ENCODE peak calls at places on chromosomes 7 and 10, in six cellular contexts. One of them, this sample, is unnamed. For H3K4me1, the result is how much of the 10 kb centered on the place peaks cover.

GRCh38 chr10:4048245-4048864 is 263.3 kb upstream of the KLF6 start:
- DNase-seq in mesendoderm: no peak
- DNase-seq in ovary: no peak
- DNase-seq in astrocyte: no peak
- DNase-seq in CD8-positive, alpha-beta T cell: no peak
- DNase-seq in iPS DF 6.9: no peak
- DNase-seq in this sample: no peak

GRCh38 chr7:26850193-26850651 is 14.2 kb downstream of the SKAP2 start:
- DNase-seq in astrocyte: no peak
- DNase-seq in CD8-positive, alpha-beta T cell: no peak
- DNase-seq in iPS DF 6.9: no peak
- DNase-seq in ovary: no peak
- DNase-seq in mesendoderm: peak
- DNase-seq in this sample: no peak

GRCh38 chr7:1889556-1890181 is 219.6 kb downstream of the ELFN1 start:
- DNase-seq in mesendoderm: no peak
- DNase-seq in iPS DF 6.9: no peak
- DNase-seq in CD8-positive, alpha-beta T cell: peak
- DNase-seq in astrocyte: peak
- DNase-seq in ovary: no peak
- DNase-seq in this sample: peak

GRCh38 chr10:12144538-12144937 is 15.1 kb downstream of the SEC61A2 start:
- DNase-seq in mesendoderm: no peak
- DNase-seq in CD8-positive, alpha-beta T cell: no peak
- DNase-seq in iPS DF 6.9: no peak
- DNase-seq in astrocyte: no peak
- DNase-seq in ovary: no peak
- DNase-seq in this sample: no peak

GRCh38 chr10:43037942-43038782 is 38.7 kb upstream of the RET start:
- DNase-seq in astrocyte: no peak
- DNase-seq in mesendoderm: no peak
- DNase-seq in CD8-positive, alpha-beta T cell: peak
- DNase-seq in iPS DF 6.9: no peak
- DNase-seq in ovary: no peak
- DNase-seq in this sample: peak

GRCh38 chr10:1957057-1957456 is 219.7 kb upstream of the ADARB2 start:
- DNase-seq in astrocyte: no peak
- DNase-seq in mesendoderm: no peak
- DNase-seq in iPS DF 6.9: no peak
- DNase-seq in ovary: no peak
- DNase-seq in CD8-positive, alpha-beta T cell: no peak
- DNase-seq in this sample: no peak

GRCh38 chr7:31935115-31935514 is 135.1 kb downstream of the PDE1C start:
- DNase-seq in CD8-positive, alpha-beta T cell: no peak
- DNase-seq in ovary: no peak
- DNase-seq in mesendoderm: peak
- DNase-seq in iPS DF 6.9: no peak
- DNase-seq in astrocyte: no peak
- DNase-seq in this sample: peak

GRCh38 chr10:88642991-88643390 is 21.3 kb upstream of the LIPF start:
- DNase-seq in ovary: no peak
- DNase-seq in astrocyte: peak
- DNase-seq in mesendoderm: no peak
- DNase-seq in iPS DF 6.9: no peak
- DNase-seq in CD8-positive, alpha-beta T cell: no peak
- DNase-seq in this sample: no peak

GRCh38 chr10:416091-416515 is 273.4 kb downstream of the DIP2C start:
- DNase-seq in mesendoderm: peak
- DNase-seq in astrocyte: peak
- DNase-seq in ovary: no peak
- DNase-seq in CD8-positive, alpha-beta T cell: no peak
- DNase-seq in iPS DF 6.9: no peak
- DNase-seq in this sample: no peak

GRCh38 chr7:40680657-40681056 is 545.9 kb downstream of the SUGCT start:
- DNase-seq in CD8-positive, alpha-beta T cell: no peak
- DNase-seq in iPS DF 6.9: peak
- DNase-seq in astrocyte: no peak
- DNase-seq in mesendoderm: peak
- DNase-seq in ovary: no peak
- DNase-seq in this sample: no peak

GRCh38 chr10:62159357-62159756 is 109.3 kb downstream of the RTKN2 start:
- DNase-seq in ovary: no peak
- DNase-seq in iPS DF 6.9: no peak
- DNase-seq in CD8-positive, alpha-beta T cell: no peak
- DNase-seq in astrocyte: no peak
- DNase-seq in mesendoderm: no peak
- DNase-seq in this sample: no peak

GRCh38 chr7:101519324-101520017 is 109.6 kb downstream of the MYL10 start:
- DNase-seq in iPS DF 6.9: no peak
- DNase-seq in astrocyte: peak
- DNase-seq in mesendoderm: no peak
- DNase-seq in ovary: no peak
- DNase-seq in CD8-positive, alpha-beta T cell: no peak
- DNase-seq in this sample: no peak

GRCh38 chr10:8049874-8050560 is 4.5 kb upstream of the GATA3 start:
- DNase-seq in CD8-positive, alpha-beta T cell: no peak
- DNase-seq in astrocyte: no peak
- DNase-seq in ovary: no peak
- DNase-seq in mesendoderm: peak
- DNase-seq in iPS DF 6.9: no peak
- DNase-seq in this sample: no peak

GRCh38 chr7:105268511-105269392 is 120.0 kb downstream of the SRPK2 start:
- DNase-seq in ovary: no peak
- DNase-seq in CD8-positive, alpha-beta T cell: no peak
- DNase-seq in mesendoderm: no peak
- DNase-seq in astrocyte: peak
- DNase-seq in iPS DF 6.9: no peak
- DNase-seq in this sample: no peak

GRCh38 chr10:9228770-9229169 is 1174.3 kb downstream of the GATA3 start:
- DNase-seq in iPS DF 6.9: no peak
- DNase-seq in mesendoderm: peak
- DNase-seq in astrocyte: peak
- DNase-seq in CD8-positive, alpha-beta T cell: no peak
- DNase-seq in ovary: no peak
- DNase-seq in this sample: no peak

GRCh38 chr7:1539346-1540321 is 9.1 kb downstream of the MAFK start:
- DNase-seq in ovary: no peak
- DNase-seq in CD8-positive, alpha-beta T cell: no peak
- DNase-seq in astrocyte: peak
- DNase-seq in mesendoderm: no peak
- DNase-seq in iPS DF 6.9: no peak
- DNase-seq in this sample: peak

GRCh38 chr10:130623680-130624271 is 487.6 kb downstream of the GLRX3 start:
- DNase-seq in mesendoderm: no peak
- DNase-seq in iPS DF 6.9: no peak
- DNase-seq in CD8-positive, alpha-beta T cell: no peak
- DNase-seq in ovary: no peak
- DNase-seq in astrocyte: no peak
- DNase-seq in this sample: no peak

GRCh38 chr10:5959581-5960069 is 17.7 kb downstream of the IL15RA start:
- DNase-seq in mesendoderm: no peak
- DNase-seq in astrocyte: no peak
- DNase-seq in CD8-positive, alpha-beta T cell: no peak
- DNase-seq in ovary: peak
- DNase-seq in iPS DF 6.9: no peak
- DNase-seq in this sample: no peak

GRCh38 chr7:77245015-77245755 is 45.6 kb upstream of the FGL2 start:
- DNase-seq in CD8-positive, alpha-beta T cell: no peak
- DNase-seq in iPS DF 6.9: no peak
- DNase-seq in mesendoderm: no peak
- DNase-seq in ovary: no peak
- DNase-seq in astrocyte: no peak
- DNase-seq in this sample: no peak

DNA sequence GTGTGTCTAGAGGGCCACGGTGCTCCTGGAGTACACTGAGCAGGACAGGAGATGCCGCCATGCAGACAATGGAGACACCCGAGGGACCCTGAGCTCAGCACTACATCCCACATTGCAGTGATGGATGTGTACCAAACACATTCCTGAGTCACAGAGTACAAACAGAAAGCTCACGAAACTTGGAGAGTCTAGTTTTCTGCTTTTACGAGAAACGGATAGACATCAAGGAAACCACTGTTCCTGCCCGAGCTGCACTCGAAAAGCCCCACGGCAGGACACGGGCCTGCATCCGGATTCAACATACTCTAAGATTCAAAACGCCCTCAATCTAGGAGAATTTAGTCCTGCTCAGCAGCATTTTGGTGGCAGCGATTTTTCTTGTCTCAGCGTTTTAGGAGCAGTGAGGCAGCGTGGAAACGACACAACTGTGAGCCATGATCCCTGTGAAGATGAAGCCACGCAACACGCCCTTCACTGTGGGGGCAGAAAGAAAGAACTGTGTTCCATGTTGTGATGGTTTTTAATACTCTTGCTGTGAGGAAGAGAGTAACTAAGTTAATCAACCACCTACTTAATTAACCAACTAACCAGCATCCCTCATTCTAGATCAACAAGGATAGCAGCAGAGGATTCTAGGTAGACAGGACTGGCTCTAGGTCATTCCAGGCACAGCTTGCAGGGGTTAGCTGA is 3.2 kb downstream of the TNS3 start:
- DNase-seq in iPS DF 6.9: no peak
- DNase-seq in CD8-positive, alpha-beta T cell: no peak
- DNase-seq in astrocyte: peak
- DNase-seq in mesendoderm: no peak
- DNase-seq in ovary: no peak
- DNase-seq in this sample: no peak
- H3K4me3 ChIP-seq in iPS DF 6.9: no peak
- H3K4me3 ChIP-seq in CD8-positive, alpha-beta T cell: no peak
- H3K4me3 ChIP-seq in astrocyte: no peak
- H3K4me3 ChIP-seq in mesendoderm: no peak
- H3K4me3 ChIP-seq in ovary: no peak
- H3K4me3 ChIP-seq in this sample: no peak

DNA sequence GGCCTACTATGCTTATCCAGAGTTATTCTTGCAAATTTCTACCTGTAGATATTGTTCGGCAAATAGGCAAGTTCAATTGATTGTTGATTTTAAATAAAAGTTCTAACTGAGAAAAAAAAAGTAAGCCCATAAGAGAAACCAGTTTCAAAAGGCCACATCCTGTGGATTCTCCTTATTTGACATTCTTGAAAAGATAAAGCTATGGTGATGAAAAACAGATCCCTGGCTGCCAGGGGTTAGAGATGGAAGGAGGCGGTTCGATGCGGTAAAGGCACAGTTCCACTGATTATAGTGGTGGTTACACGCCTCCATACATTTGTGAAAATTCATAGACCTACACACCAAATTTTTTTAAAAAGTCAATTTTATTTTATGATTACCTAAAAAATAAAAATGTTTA is 347.8 kb downstream of the KCNMA1 start:
- DNase-seq in iPS DF 6.9: no peak
- DNase-seq in astrocyte: no peak
- DNase-seq in CD8-positive, alpha-beta T cell: no peak
- DNase-seq in mesendoderm: peak
- DNase-seq in ovary: no peak
- DNase-seq in this sample: no peak
- H3K4me1 ChIP-seq in iPS DF 6.9: under half
- H3K4me1 ChIP-seq in astrocyte: under half
- H3K4me1 ChIP-seq in CD8-positive, alpha-beta T cell: under half
- H3K4me1 ChIP-seq in mesendoderm: under half
- H3K4me1 ChIP-seq in ovary: under half
- H3K4me1 ChIP-seq in this sample: under half

DNA sequence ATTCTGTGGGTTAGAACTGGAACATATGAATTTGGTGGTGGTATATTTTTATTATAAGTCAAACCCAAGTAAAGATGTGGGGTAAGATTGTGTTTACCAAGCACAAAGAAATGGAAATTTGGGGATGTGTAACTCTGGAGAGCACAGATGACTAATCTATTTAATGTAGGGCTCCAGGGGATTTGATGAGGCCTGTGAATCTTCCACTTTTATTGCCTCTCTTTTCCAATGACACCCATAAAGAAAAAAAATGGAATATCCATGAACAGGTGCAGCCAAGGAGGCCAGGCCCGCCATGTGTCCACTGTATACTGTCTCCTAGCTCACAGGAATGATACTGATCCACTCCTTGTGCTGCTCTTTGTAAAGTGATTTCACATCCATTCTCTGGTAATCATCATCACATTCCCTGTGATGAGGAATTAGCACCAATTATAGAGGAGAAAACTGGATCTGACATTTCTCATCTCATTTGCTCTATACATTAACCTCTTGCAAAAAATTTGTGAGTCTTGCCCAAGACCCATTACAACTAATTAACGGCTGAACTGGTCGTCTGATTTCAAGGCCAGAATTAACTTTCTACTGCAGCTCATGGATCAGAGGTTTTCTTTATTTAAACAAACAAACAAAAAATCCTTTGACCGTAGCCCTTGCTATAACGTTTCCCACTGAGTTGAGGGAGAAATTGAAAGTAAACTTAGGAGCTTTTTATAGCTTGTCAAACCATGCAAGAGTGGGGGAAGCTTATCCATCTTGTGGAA is 3.0 kb downstream of the SRGN start:
- DNase-seq in iPS DF 6.9: no peak
- DNase-seq in mesendoderm: no peak
- DNase-seq in astrocyte: no peak
- DNase-seq in ovary: no peak
- DNase-seq in CD8-positive, alpha-beta T cell: no peak
- DNase-seq in this sample: no peak
- H3K4me3 ChIP-seq in iPS DF 6.9: no peak
- H3K4me3 ChIP-seq in mesendoderm: no peak
- H3K4me3 ChIP-seq in astrocyte: no peak
- H3K4me3 ChIP-seq in ovary: no peak
- H3K4me3 ChIP-seq in CD8-positive, alpha-beta T cell: peak
- H3K4me3 ChIP-seq in this sample: no peak

GRCh38 chr10:22599636-22600228 is 114.6 kb downstream of the PIP4K2A start:
- DNase-seq in mesendoderm: no peak
- DNase-seq in ovary: no peak
- DNase-seq in iPS DF 6.9: no peak
- DNase-seq in CD8-positive, alpha-beta T cell: no peak
- DNase-seq in astrocyte: peak
- DNase-seq in this sample: no peak

GRCh38 chr10:22603581-22603980 is 110.8 kb downstream of the PIP4K2A start:
- DNase-seq in astrocyte: no peak
- DNase-seq in iPS DF 6.9: no peak
- DNase-seq in CD8-positive, alpha-beta T cell: no peak
- DNase-seq in ovary: no peak
- DNase-seq in mesendoderm: no peak
- DNase-seq in this sample: no peak

GRCh38 chr10:22599048-22599561 is 115.3 kb downstream of the PIP4K2A start:
- DNase-seq in iPS DF 6.9: no peak
- DNase-seq in CD8-positive, alpha-beta T cell: no peak
- DNase-seq in ovary: no peak
- DNase-seq in mesendoderm: no peak
- DNase-seq in astrocyte: peak
- DNase-seq in this sample: no peak

GRCh38 chr10:22600516-22600915 is 113.9 kb downstream of the PIP4K2A start:
- DNase-seq in ovary: no peak
- DNase-seq in CD8-positive, alpha-beta T cell: no peak
- DNase-seq in mesendoderm: no peak
- DNase-seq in astrocyte: no peak
- DNase-seq in iPS DF 6.9: no peak
- DNase-seq in this sample: no peak

GRCh38 chr10:22601618-22602017 is 112.8 kb downstream of the PIP4K2A start:
- DNase-seq in astrocyte: no peak
- DNase-seq in iPS DF 6.9: no peak
- DNase-seq in mesendoderm: no peak
- DNase-seq in ovary: no peak
- DNase-seq in CD8-positive, alpha-beta T cell: no peak
- DNase-seq in this sample: no peak
- H3K4me1 ChIP-seq in astrocyte: under half
- H3K4me1 ChIP-seq in iPS DF 6.9: under half
- H3K4me1 ChIP-seq in mesendoderm: under half
- H3K4me1 ChIP-seq in ovary: under half
- H3K4me1 ChIP-seq in CD8-positive, alpha-beta T cell: half or more
- H3K4me1 ChIP-seq in this sample: under half

This sample was measured in RWPE2.